ENCODE peak calls at places on chromosomes 16 and 17, in five cellular contexts. Z is lower leg skin, F is body of pancreas, T is suprapubic skin, I is BE2C. S is an unnamed sample.

GRCh38 chr17:8282345-8282744 is 6.1 kb upstream of the RANGRF start:
- DNase-seq in Z (no peak), T (no peak), F (no peak), I (no peak), S (no peak)

GRCh38 chr16:66935319-66936011 is at the start of gene CES2:
- DNase-seq in I (no peak), F (peak; percentile 82), Z (peak; percentile 52), T (no peak), S (peak; percentile 89)

GRCh38 chr16:78729687-78730086 is 630.2 kb downstream of the WWOX start:
- DNase-seq in Z (no peak), T (no peak), F (no peak), I (no peak), S (no peak)

GRCh38 chr16:84741351-84741791 is 41.6 kb downstream of the USP10 start:
- DNase-seq in Z (no peak), F (no peak), I (no peak), T (no peak), S (no peak)

GRCh38 chr16:26542198-26542597 is 524.5 kb upstream of the C16orf82 start:
- DNase-seq in Z (no peak), F (no peak), I (no peak), T (no peak), S (no peak)

GRCh38 chr17:77490361-77491183 is 349.8 kb downstream of the SEC14L1 start:
- DNase-seq in T (no peak), F (no peak), Z (no peak), I (peak; percentile 9), S (no peak)

GRCh38 chr16:66977341-66978113 is 10.9 kb upstream of the CES4A start:
- DNase-seq in F (peak; percentile 93), Z (peak; percentile 86), T (peak; percentile 95), I (peak; percentile 92), S (peak; percentile 89)

GRCh38 chr17:72514888-72515287 is 394.1 kb downstream of the SOX9 start:
- DNase-seq in F (peak; percentile 57), Z (no peak), T (no peak), I (peak; percentile 51), S (no peak)

GRCh38 chr17:185445-186138 is 4.1 kb upstream of the DOC2B start:
- DNase-seq in T (no peak), Z (no peak), F (no peak), I (no peak), S (no peak)

GRCh38 chr17:11900103-11900502 is 97.2 kb downstream of the ZNF18 start:
- DNase-seq in T (no peak), I (no peak), F (peak; percentile 6), Z (peak; percentile 49), S (no peak)

GRCh38 chr16:7318661-7319060 is 14.0 kb upstream of the RBFOX1 start:
- DNase-seq in T (no peak), F (no peak), Z (no peak), I (no peak), S (no peak)
- TF ChIP-seq CTCF in T (no peak), F (no peak), Z (no peak), I (no peak), S (no peak)

DNA sequence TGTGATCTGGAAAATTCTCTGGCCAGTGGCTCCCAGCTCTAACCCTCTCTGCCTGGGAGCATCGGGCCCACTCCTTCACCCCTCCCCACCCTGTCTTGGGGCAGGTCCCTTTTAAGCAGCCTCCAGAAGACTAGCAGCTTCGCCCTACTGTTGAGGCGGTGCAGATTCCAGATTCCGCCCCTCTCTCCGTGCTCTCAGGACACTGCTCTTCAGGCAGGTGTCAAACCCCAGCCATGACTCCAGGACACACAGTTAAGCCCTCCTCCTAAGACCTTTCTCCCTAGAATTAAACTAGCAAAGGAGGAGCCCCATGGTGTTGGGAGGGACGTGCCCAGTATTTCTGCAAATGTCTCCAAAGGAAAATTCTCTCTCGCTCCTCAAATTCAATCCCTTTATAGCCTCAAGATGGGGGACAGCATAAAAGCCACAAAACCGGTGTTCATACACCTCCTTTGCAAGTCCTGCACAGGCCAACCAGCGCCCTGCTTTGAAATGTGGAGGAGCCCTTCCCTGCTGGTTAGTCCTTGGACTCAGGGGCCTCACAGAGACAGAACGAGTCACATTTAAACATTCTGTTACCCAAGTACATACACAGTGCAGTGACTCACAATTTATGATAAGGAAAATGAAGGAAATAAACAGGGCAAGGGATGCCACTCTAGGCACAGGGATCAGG is 7.2 kb downstream of the LPO start:
- DNase-seq in I (no peak), Z (no peak), T (no peak), F (no peak), S (no peak)
- H3K4me3 ChIP-seq in I (no peak overlapping the region), Z (no peak overlapping the region), T (no peak overlapping the region), F (no peak overlapping the region), S (no peak overlapping the region)

GRCh38 chr17:42547001-42547461 is 5.7 kb upstream of the HSD17B1 start:
- DNase-seq in Z (no peak), T (no peak), F (no peak), I (no peak), S (no peak)

GRCh38 chr17:42544874-42545283 is 7.8 kb upstream of the HSD17B1 start:
- DNase-seq in F (no peak), Z (no peak), I (no peak), T (no peak), S (no peak)

GRCh38 chr17:42548993-42549755 is 3.5 kb upstream of the HSD17B1 start:
- DNase-seq in F (no peak), Z (no peak), T (no peak), I (no peak), S (no peak)

GRCh38 chr17:42547698-42548069 is 5.0 kb upstream of the HSD17B1 start:
- DNase-seq in Z (no peak), I (no peak), T (no peak), F (peak; percentile 38), S (no peak)

DNA sequence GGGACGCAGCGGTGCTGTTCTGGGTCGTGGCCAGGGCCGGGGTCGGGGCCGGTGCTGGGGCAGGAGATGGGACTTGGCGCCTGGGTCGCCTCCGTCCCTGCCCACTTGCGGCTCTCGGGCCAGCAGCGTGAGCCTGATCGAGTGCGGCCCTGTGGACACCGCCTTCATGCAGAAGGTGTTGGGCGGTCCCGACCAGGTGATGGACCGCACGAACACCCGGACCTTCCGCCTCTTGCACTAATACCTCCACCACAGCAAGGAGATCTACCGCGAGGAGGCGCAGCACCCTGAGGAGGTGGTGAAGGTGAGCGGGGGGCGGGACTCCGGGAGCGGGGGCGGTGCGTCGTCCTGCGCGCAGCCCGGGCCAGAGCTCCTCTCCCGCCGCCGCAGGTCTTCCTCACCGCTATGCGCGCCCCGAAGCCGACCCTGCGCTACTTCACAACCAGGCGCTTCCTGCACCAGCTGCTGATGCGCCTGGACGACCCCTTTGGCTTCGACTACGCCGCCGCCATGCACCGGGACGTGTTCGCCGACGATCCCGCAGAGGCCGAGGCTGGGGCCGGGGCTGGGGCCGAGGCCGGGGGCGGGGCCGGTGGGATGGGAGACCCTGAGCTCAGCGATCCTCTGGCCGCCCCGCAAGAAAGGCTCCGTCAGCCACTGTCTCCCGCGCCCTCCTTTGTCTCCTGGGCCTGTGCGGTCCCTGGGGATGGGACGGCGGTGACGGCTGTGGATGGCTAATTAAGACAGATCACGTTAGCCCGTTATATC is 4.5 kb upstream of the HSD17B1 start:
- DNase-seq in Z (no peak), T (no peak), I (peak; percentile 77), F (peak; percentile 94), S (no peak)
- TF ChIP-seq CTCF in Z (no peak), T (no peak), I (peak; percentile 55), F (peak; percentile 60), S (no peak)

GRCh38 chr17:35596072-35596471 is 8.9 kb downstream of the AP2B1 start:
- DNase-seq in F (no peak), I (no peak), T (no peak), Z (no peak), S (no peak)
- H3K4me3 ChIP-seq in F (no peak overlapping the region), I (no peak overlapping the region), T (no peak overlapping the region), Z (no peak overlapping the region), S (no peak overlapping the region)

GRCh38 chr17:79126139-79126538 is 51.5 kb downstream of the ENGASE start:
- DNase-seq in I (peak; percentile 47), Z (no peak), F (no peak), T (no peak), S (no peak)
- TF ChIP-seq CTCF in I (peak; percentile 41), Z (no peak), F (no peak), T (no peak), S (no peak)

DNA sequence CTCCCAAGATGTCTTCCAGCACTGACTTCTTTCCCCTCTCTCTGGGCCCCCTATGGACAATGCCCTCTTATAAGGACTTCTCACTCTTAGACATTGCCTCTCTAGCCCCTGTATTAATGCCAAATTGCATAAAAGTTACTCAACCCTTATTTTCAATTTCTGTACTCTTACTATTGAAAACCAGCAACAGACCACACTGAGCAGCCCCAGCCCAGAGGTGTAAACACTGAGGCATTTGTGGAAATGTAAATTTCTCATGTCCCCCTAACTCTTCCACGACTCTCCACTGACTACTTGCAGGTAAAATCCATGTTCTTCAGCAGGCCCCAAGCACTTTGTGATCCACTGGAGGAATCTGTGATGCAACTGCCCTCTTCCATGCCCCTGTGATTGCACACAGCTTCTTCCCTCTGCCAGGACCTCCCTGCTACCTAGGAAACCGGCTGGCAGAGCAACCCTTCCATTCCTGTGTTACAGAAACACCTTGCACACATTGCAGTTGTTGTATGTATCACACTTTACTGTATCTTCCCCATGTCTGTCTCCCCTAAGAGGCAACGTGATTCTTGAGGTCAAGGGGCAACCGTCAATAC is 4.4 kb downstream of the N4BP1 start:
- DNase-seq in F (no peak), T (no peak), Z (no peak), I (no peak), S (no peak)
- H3K4me3 ChIP-seq in F (no peak overlapping the region), T (no peak overlapping the region), Z (no peak overlapping the region), I (no peak overlapping the region), S (no peak overlapping the region)